ENCODE peak calls at places on chromosomes 3 and 15, in nine cellular contexts. O is spleen; X is CD4-positive, CD25-positive, alpha-beta regulatory T cell; E is A549; N is right atrium auricular region; Z is left colon; R is T-cell; U is DMS 273 treated with DMSO at 0.1 percent for 48 hours; J is testis. S is an unnamed sample.
A peak's percentile ranks its signal among the peaks of the same experiment; 100 is the strongest.

GRCh38 chr3:71905426-71905825 is 120.5 kb upstream of the PROK2 start:
- DNase-seq in O (peak; percentile 80), J (no peak), R (no peak), X (no peak), E (no peak), N (no peak), U (no peak), Z (no peak), S (no peak)

GRCh38 chr3:15536856-15537255 is 15.3 kb upstream of the COLQ start:
- DNase-seq in J (no peak), N (no peak), R (no peak), E (no peak), Z (no peak), U (no peak), O (no peak), X (peak; percentile 82), S (no peak)

GRCh38 chr3:158935846-158936245 is 134.0 kb downstream of the MFSD1 start:
- DNase-seq in O (no peak), J (no peak), Z (no peak), U (no peak), X (no peak), E (no peak), N (no peak), R (no peak), S (no peak)

GRCh38 chr3:106711650-106712049 is 665.6 kb upstream of the CCDC54 start:
- DNase-seq in J (no peak), O (no peak), Z (no peak), R (no peak), X (no peak), U (no peak), E (no peak), N (no peak), S (no peak)

GRCh38 chr3:38580450-38581382 is 68.8 kb downstream of the SCN5A start:
- DNase-seq in Z (peak; percentile 5), X (no peak), O (peak; percentile 57), N (peak; percentile 54), R (no peak), U (no peak), E (no peak), J (no peak), S (peak; percentile 78)

GRCh38 chr15:22925875-22926274 is 54.3 kb downstream of the CYFIP1 start:
- DNase-seq in J (no peak), X (no peak), Z (no peak), O (peak; percentile 64), E (no peak), U (no peak), N (no peak), R (no peak), S (no peak)

GRCh38 chr15:41490355-41490754 is 3.3 kb upstream of the ITPKA start:
- DNase-seq in U (peak; percentile 41), R (no peak), X (peak; percentile 71), J (no peak), Z (no peak), E (peak; percentile 67), N (no peak), O (no peak), S (no peak)

GRCh38 chr3:43290961-43291360 is 4.6 kb downstream of the SNRK start:
- DNase-seq in R (no peak), J (no peak), O (no peak), X (no peak), E (no peak), Z (no peak), U (no peak), N (no peak), S (no peak)

GRCh38 chr3:194517333-194517732 is 30.5 kb upstream of the ATP13A3 start:
- DNase-seq in J (no peak), U (no peak), Z (no peak), N (no peak), O (no peak), X (no peak), E (no peak), R (no peak), S (no peak)

GRCh38 chr3:14227866-14228265 is 49.2 kb downstream of the LSM3 start:
- DNase-seq in R (no peak), J (no peak), O (no peak), X (no peak), E (no peak), N (no peak), U (no peak), Z (no peak), S (no peak)

GRCh38 chr3:169880565-169881250 is 11.0 kb upstream of the LRRC31 start:
- DNase-seq in U (no peak), J (no peak), X (peak; percentile 25), R (no peak), N (no peak), E (no peak), Z (no peak), O (no peak), S (no peak)

GRCh38 chr15:40052604-40053003 is 13.6 kb upstream of the SRP14 start:
- DNase-seq in N (peak; percentile 56), Z (peak; percentile 87), E (no peak), U (no peak), R (no peak), O (peak; percentile 15), X (no peak), J (no peak), S (no peak)

GRCh38 chr15:58348095-58348812 is 83.5 kb upstream of the LIPC start:
- DNase-seq in J (no peak), U (no peak), N (no peak), E (peak; percentile 26), R (no peak), O (no peak), X (peak; percentile 28), Z (no peak), S (no peak)

GRCh38 chr3:172257638-172258400 is 190.4 kb downstream of the GHSR start:
- DNase-seq in O (no peak), Z (no peak), R (no peak), N (no peak), X (no peak), J (no peak), E (peak; percentile 14), U (no peak), S (no peak)

GRCh38 chr3:194045919-194046318 is 90.0 kb upstream of the HES1 start:
- DNase-seq in J (no peak), O (no peak), R (no peak), Z (no peak), U (no peak), X (no peak), N (no peak), E (no peak), S (no peak)

GRCh38 chr3:59320080-59320479 is 270.3 kb upstream of the CFAP20DC start:
- DNase-seq in E (peak; percentile 26), J (no peak), X (no peak), N (no peak), R (no peak), O (no peak), Z (no peak), U (no peak), S (peak; percentile 50)

GRCh38 chr3:7638103-7638502 is 777.2 kb downstream of the GRM7 start:
- DNase-seq in R (no peak), N (no peak), J (no peak), U (no peak), Z (no peak), O (no peak), X (no peak), E (no peak), S (no peak)

GRCh38 chr3:32366638-32367368 is 24.9 kb upstream of the CMTM7 start:
- DNase-seq in Z (no peak), X (no peak), R (no peak), J (no peak), U (no peak), O (no peak), E (no peak), N (no peak), S (no peak)

GRCh38 chr3:55322649-55323048 is 164.5 kb downstream of the WNT5A start:
- DNase-seq in Z (no peak), N (no peak), U (no peak), R (no peak), J (no peak), E (no peak), X (no peak), O (no peak), S (peak; percentile 11)

GRCh38 chr3:109018828-109019227 is 65.1 kb upstream of the GUCA1C start:
- DNase-seq in J (no peak), U (no peak), R (no peak), N (no peak), X (no peak), Z (no peak), O (no peak), E (peak; percentile 18), S (no peak)

GRCh38 chr3:14144423-14145075 is 19.7 kb downstream of the TMEM43 start:
- DNase-seq in R (peak; percentile 35), U (peak; percentile 37), O (no peak), E (peak; percentile 95), X (peak; percentile 91), Z (peak; percentile 67), N (peak; percentile 89), J (peak; percentile 77), S (no peak)

GRCh38 chr15:70099966-70100494 is 2.3 kb upstream of the TLE3 start:
- DNase-seq in J (no peak), X (peak; percentile 51), N (no peak), E (peak; percentile 33), O (no peak), R (no peak), Z (no peak), U (no peak), S (peak; percentile 57)

GRCh38 chr15:97235285-97235985 is 725.1 kb upstream of the ARRDC4 start:
- DNase-seq in U (no peak), N (no peak), J (peak; percentile 71), E (peak; percentile 49), X (peak; percentile 17), R (no peak), O (no peak), Z (no peak), S (peak; percentile 24)